ENCODE peak calls at places on chromosome 10, in nine cellular contexts. J, N, U, S, D, P, X, C and L are unnamed samples.

GRCh38 chr10:30055094-30055701 is 4.2 kb downstream of the JCAD start:
- DNase-seq in S (no peak), U (peak), P (peak), N (peak), J (peak), D (no peak), C (no peak), X (peak), L (no peak)

GRCh38 chr10:85655394-85655793 is 711.2 kb downstream of the GRID1 start:
- DNase-seq in J (no peak), D (no peak), U (no peak), S (no peak), N (no peak), P (no peak), X (peak), C (no peak), L (no peak)

GRCh38 chr10:14433147-14433546 is 102.4 kb upstream of the FRMD4A start:
- DNase-seq in X (no peak), U (no peak), C (no peak), D (no peak), J (no peak), N (no peak), S (no peak), P (no peak), L (no peak)

GRCh38 chr10:60967854-60968484 is 24.0 kb upstream of the RHOBTB1 start:
- DNase-seq in X (no peak), S (no peak), C (no peak), U (no peak), D (no peak), P (no peak), N (no peak), J (no peak), L (no peak)

GRCh38 chr10:96747734-96748550 is 27.6 kb upstream of the PIK3AP1 start:
- DNase-seq in X (no peak), J (no peak), U (no peak), N (no peak), D (no peak), S (no peak), C (no peak), P (no peak), L (no peak)

GRCh38 chr10:69567920-69568319 is 5.3 kb downstream of the NEUROG3 start:
- DNase-seq in J (no peak), D (no peak), P (peak), U (peak), N (peak), S (no peak), X (peak), C (peak), L (no peak)

GRCh38 chr10:130003166-130003565 is 39.1 kb upstream of the EBF3 start:
- DNase-seq in S (no peak), D (no peak), N (no peak), J (no peak), X (no peak), C (no peak), U (no peak), P (no peak), L (no peak)

GRCh38 chr10:77005901-77006300 is 631.7 kb downstream of the KCNMA1 start:
- DNase-seq in U (no peak), P (no peak), N (no peak), C (no peak), D (no peak), J (no peak), X (no peak), S (no peak), L (no peak)

GRCh38 chr10:111037868-111038267 is 39.0 kb upstream of the ADRA2A start:
- DNase-seq in D (no peak), X (no peak), P (peak), J (no peak), N (peak), C (no peak), U (no peak), S (no peak), L (no peak)

GRCh38 chr10:63798599-63799498 is 277.6 kb downstream of the REEP3 start:
- DNase-seq in J (peak), N (peak), U (peak), X (peak), C (no peak), D (peak), S (no peak), P (peak), L (no peak)

GRCh38 chr10:128563904-128564303 is 437.7 kb upstream of the MKI67 start:
- DNase-seq in J (no peak), N (no peak), U (no peak), S (no peak), P (no peak), D (no peak), C (no peak), X (no peak), L (no peak)

GRCh38 chr10:127907411-127908105 is 655 bp downstream of the PTPRE start:
- DNase-seq in D (peak), J (peak), N (peak), X (peak), U (peak), P (peak), C (no peak), S (no peak), L (peak)

GRCh38 chr10:79376078-79376628 is 28.9 kb downstream of the PPIF start:
- DNase-seq in X (no peak), N (no peak), P (no peak), J (peak), D (no peak), C (no peak), S (no peak), U (no peak), L (no peak)

GRCh38 chr10:323651-324293 is 188.5 kb downstream of the ZMYND11 start:
- DNase-seq in X (peak), P (peak), N (peak), S (no peak), U (peak), J (peak), D (peak), C (no peak), L (no peak)

GRCh38 chr10:80126876-80127275 is 5.7 kb upstream of the PLAC9 start:
- DNase-seq in X (no peak), S (no peak), C (no peak), J (no peak), N (no peak), U (no peak), P (no peak), D (no peak), L (no peak)

GRCh38 chr10:35462491-35462934 is 126.2 kb downstream of the CCNY start:
- DNase-seq in N (no peak), P (no peak), X (no peak), D (no peak), C (no peak), U (no peak), S (no peak), J (no peak), L (no peak)

GRCh38 chr10:94320285-94320914 is 42.3 kb downstream of the NOC3L start:
- DNase-seq in D (peak), J (peak), C (peak), N (peak), S (peak), X (peak), P (peak), U (peak), L (peak)

GRCh38 chr10:75379234-75379724 is 22.3 kb downstream of the ZNF503 start:
- DNase-seq in S (no peak), X (peak), D (no peak), U (peak), P (no peak), J (no peak), N (no peak), C (no peak), L (no peak)

GRCh38 chr10:62813981-62814380 is 2.2 kb downstream of the EGR2 start:
- DNase-seq in J (no peak), U (no peak), C (no peak), X (no peak), P (no peak), S (no peak), N (no peak), D (no peak), L (no peak)

GRCh38 chr10:124992462-124993344 is 50.8 kb downstream of the ZRANB1 start:
- DNase-seq in S (peak), X (peak), N (peak), J (peak), U (peak), C (peak), D (peak), P (peak), L (peak)

GRCh38 chr10:70346155-70346554 is 36.3 kb downstream of the LRRC20 start:
- DNase-seq in P (no peak), X (no peak), U (no peak), N (no peak), J (no peak), C (no peak), S (no peak), D (no peak), L (no peak)

GRCh38 chr10:84613336-84614021 is 285.1 kb downstream of the CCSER2 start:
- DNase-seq in S (peak), N (peak), P (peak), X (peak), D (no peak), C (peak), U (no peak), J (no peak), L (peak)

GRCh38 chr10:131629026-131629425 is 271.8 kb upstream of the PPP2R2D start:
- DNase-seq in J (no peak), N (no peak), S (no peak), P (no peak), C (no peak), X (no peak), D (no peak), U (no peak), L (no peak)

GRCh38 chr10:58282615-58283014 is 13.7 kb downstream of the CISD1 start:
- DNase-seq in J (no peak), C (no peak), N (peak), S (no peak), U (no peak), X (no peak), D (no peak), P (peak), L (no peak)

GRCh38 chr10:83555264-83555663 is 584.0 kb upstream of the GHITM start:
- DNase-seq in C (no peak), U (no peak), S (no peak), P (no peak), X (peak), D (no peak), J (no peak), N (no peak), L (no peak)

GRCh38 chr10:116045957-116046356 is 227.0 kb downstream of the GFRA1 start:
- DNase-seq in C (no peak), U (no peak), D (no peak), S (no peak), J (no peak), N (no peak), X (no peak), P (no peak), L (no peak)

DNA sequence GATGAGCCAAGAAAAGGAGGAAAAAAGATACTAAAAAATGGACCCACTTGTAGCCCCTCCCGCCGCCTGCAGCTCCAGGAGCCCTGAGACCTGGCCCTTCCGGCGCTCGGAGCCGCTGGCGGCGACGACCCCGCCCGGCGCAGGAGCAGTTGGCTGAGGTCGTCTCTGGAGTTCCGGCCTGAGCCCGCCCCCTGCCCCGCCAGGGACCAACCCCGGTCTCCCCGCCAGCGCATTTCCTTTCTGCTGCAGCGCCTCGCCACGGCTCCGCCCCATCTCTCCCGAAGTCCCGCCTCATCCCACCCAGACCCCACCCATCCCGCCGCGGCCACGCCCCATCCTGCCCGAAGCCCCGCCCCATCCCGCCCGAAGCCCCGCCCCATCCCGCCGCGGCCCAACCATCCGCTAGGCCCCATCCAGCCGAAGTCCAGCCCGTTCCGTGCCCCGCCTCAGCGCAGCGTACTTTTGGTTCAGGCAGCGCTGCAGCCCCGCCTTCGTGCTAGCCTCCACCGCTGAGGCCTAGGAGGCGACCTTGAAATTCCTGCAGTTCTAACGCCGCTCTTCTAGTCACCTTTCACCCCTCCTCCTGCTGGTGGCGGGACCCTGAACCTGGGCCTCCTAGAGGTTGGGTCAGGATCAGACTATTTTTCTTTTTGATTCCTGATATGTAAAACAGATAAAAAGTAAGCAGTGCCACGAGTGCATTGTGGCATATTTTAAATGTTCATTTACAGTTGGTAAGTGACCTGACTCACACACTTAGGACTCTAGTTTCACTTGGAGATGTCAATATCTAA is at the start of gene STN1:
- DNase-seq in D (peak), P (peak), X (peak), U (peak), N (peak), S (peak), C (peak), J (peak), L (peak)
- TF ChIP-seq CTCF in D (no peak), P (no peak), X (peak), U (no peak), N (no peak), S (no peak), C (peak), J (no peak), L (peak)

GRCh38 chr10:50937230-50937907 is 51.9 kb upstream of the A1CF start:
- DNase-seq in C (no peak), X (peak), J (no peak), D (no peak), N (peak), P (peak), S (no peak), U (peak), L (no peak)
- TF ChIP-seq CTCF in C (peak), X (peak), J (peak), D (no peak), N (peak), P (peak), S (peak), U (peak), L (peak)

GRCh38 chr10:11934262-11934661 is 108.3 kb downstream of the UPF2 start:
- DNase-seq in C (no peak), D (no peak), N (no peak), U (no peak), P (no peak), X (peak), S (no peak), J (no peak), L (no peak)
- TF ChIP-seq CTCF in C (no peak), D (no peak), N (no peak), U (no peak), P (no peak), X (no peak), S (no peak), J (no peak), L (no peak)

DNA sequence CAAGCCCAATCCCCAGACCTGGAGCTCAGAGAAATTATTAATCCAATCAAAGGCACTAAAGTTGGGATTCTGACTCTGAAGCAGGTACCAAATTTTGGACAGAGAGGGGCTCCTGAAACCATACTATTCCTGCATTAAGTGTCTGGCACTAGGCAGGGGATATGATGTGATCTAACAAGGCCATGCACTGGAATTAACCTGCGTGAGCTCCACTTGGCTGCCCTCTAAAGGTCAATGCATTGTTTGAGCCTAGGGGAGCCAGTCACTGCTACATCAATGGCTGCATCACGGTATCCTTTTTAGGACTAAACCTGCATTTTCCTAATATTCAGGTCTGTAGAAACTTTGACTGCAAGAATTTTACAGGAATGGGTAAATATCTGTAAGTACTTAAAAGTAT is 42.1 kb downstream of the ST8SIA6 start:
- DNase-seq in N (no peak), P (no peak), D (no peak), S (no peak), U (no peak), X (no peak), J (no peak), C (no peak), L (no peak)
- TF ChIP-seq CTCF in N (no peak), P (no peak), D (no peak), S (peak), U (no peak), X (no peak), J (no peak), C (no peak), L (no peak)